ENCODE peak calls at places on chromosomes 2 and 18, in ten cellular contexts. P is tibial artery; M is cardiac fibroblast; Y is left lung; F is activated CD8-positive, alpha-beta T cell treated with anti-CD3 and anti-CD28 coated beads for 36 hours; T is PC-9; X is dorsolateral prefrontal cortex; H is sigmoid colon; Z is astrocyte of the spinal cord; E is fibroblast of lung. G is an unnamed sample.

GRCh38 chr2:98380203-98380535 is 33.9 kb downstream of the CNGA3 start:
- DNase-seq in Z (no peak), Y (no peak), F (no peak), T (no peak), P (no peak), X (no peak), E (no peak), M (no peak), H (no peak), G (no peak)

GRCh38 chr18:66271927-66272326 is 332.0 kb downstream of the CDH19 start:
- DNase-seq in F (no peak), H (no peak), E (no peak), P (no peak), T (no peak), X (no peak), Y (no peak), Z (no peak), M (no peak), G (no peak)

GRCh38 chr2:237616373-237617304 is 10.7 kb upstream of the LRRFIP1 start:
- DNase-seq in X (no peak), H (no peak), T (no peak), Y (peak; percentile 19), Z (peak; percentile 71), F (no peak), E (peak; percentile 94), M (peak; percentile 89), P (no peak), G (no peak)

GRCh38 chr2:23600336-23600735 is 215.4 kb downstream of the KLHL29 start:
- DNase-seq in Z (no peak), P (no peak), E (no peak), M (no peak), X (no peak), T (no peak), H (peak; percentile 83), Y (no peak), F (no peak), G (no peak)

GRCh38 chr18:32460046-32460785 is 10.5 kb downstream of the GAREM1 start:
- DNase-seq in Z (no peak), Y (no peak), E (no peak), H (no peak), F (no peak), M (no peak), P (no peak), X (no peak), T (no peak), G (no peak)

GRCh38 chr2:7530001-7530400 is 612.8 kb downstream of the RNF144A start:
- DNase-seq in H (no peak), M (no peak), P (no peak), F (no peak), T (no peak), X (no peak), Y (no peak), Z (no peak), E (no peak), G (no peak)

GRCh38 chr2:33388996-33389395 is 87.5 kb upstream of the RASGRP3 start:
- DNase-seq in E (no peak), F (no peak), Y (no peak), P (no peak), Z (no peak), T (no peak), H (no peak), X (no peak), M (no peak), G (no peak)

GRCh38 chr18:13563390-13563805 is 163.0 kb downstream of the FAM210A start:
- DNase-seq in T (no peak), H (no peak), E (no peak), M (no peak), P (peak; percentile 68), Y (no peak), F (no peak), X (peak; percentile 65), Z (no peak), G (no peak)

GRCh38 chr2:185833864-185834263 is 95.3 kb downstream of the FSIP2 start:
- DNase-seq in T (no peak), F (no peak), H (no peak), X (no peak), M (no peak), P (no peak), Z (no peak), Y (no peak), E (no peak), G (no peak)

GRCh38 chr2:239544846-239545465 is 144.1 kb upstream of the HDAC4 start:
- DNase-seq in P (peak; percentile 38), F (peak; percentile 93), X (no peak), Y (no peak), E (no peak), H (peak; percentile 40), M (no peak), T (no peak), Z (no peak), G (no peak)

GRCh38 chr18:47718646-47719045 is 211.8 kb downstream of the SMAD2 start:
- DNase-seq in X (no peak), F (no peak), E (no peak), H (peak; percentile 35), M (no peak), P (peak; percentile 24), T (no peak), Y (no peak), Z (no peak), G (no peak)

GRCh38 chr2:28364611-28365010 is 28.0 kb upstream of the FOSL2 start:
- DNase-seq in M (no peak), P (no peak), T (no peak), E (no peak), Y (no peak), H (no peak), F (no peak), X (no peak), Z (no peak), G (no peak)

GRCh38 chr2:239127513-239127912 is 273.3 kb downstream of the HDAC4 start:
- DNase-seq in E (no peak), X (no peak), F (no peak), T (no peak), Z (no peak), Y (no peak), P (no peak), M (no peak), H (no peak), G (no peak)

GRCh38 chr2:30476636-30477035 is 29.6 kb downstream of the LCLAT1 start:
- DNase-seq in T (no peak), X (no peak), Y (no peak), F (no peak), E (no peak), M (no peak), Z (no peak), H (no peak), P (no peak), G (no peak)

GRCh38 chr18:7415081-7415894 is 151.8 kb upstream of the PTPRM start:
- DNase-seq in X (no peak), E (no peak), F (no peak), P (no peak), Z (no peak), T (no peak), Y (no peak), H (no peak), M (no peak), G (no peak)

GRCh38 chr2:223465793-223466192 is 136.4 kb downstream of the SCG2 start:
- DNase-seq in H (peak; percentile 89), E (peak; percentile 99), M (peak; percentile 100), P (peak; percentile 96), X (no peak), F (no peak), Z (peak; percentile 97), Y (peak; percentile 79), T (peak; percentile 80), G (peak; percentile 95)

DNA sequence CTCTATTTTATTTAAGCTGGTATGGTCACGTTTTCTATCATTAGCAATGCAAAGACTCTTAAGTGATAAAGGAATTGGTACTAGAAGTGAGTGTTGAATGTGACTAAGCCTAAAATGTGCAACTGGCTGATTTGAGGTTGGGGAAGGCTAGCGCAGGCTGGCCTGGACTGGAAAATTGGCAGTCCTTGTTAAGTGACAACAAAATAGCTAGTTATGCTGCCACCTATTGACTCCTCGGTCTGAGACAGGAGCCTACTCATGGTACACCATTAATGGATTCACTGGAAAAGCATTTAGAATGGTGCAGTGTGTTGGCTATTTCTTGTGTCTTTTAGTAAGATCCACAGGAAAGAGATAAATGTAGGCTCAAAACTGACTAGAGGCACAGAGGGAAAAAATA is 5.7 kb upstream of the WIPF1 start:
- DNase-seq in E (peak; percentile 74), X (peak; percentile 64), Z (peak; percentile 58), P (peak; percentile 85), H (peak; percentile 77), M (peak; percentile 82), F (peak; percentile 79), T (no peak), Y (peak; percentile 53), G (peak; percentile 74)
- TF ChIP-seq CTCF in E (peak; percentile 60), X (peak; percentile 55), Z (peak; percentile 60), P (peak; percentile 55), H (no peak), M (peak; percentile 60), F (peak; percentile 76), T (no peak), Y (no peak), G (peak; percentile 75)

GRCh38 chr2:168160897-168161296 is 86.5 kb downstream of the STK39 start:
- DNase-seq in E (peak; percentile 17), Y (no peak), M (peak; percentile 38), F (peak; percentile 26), P (no peak), X (no peak), Z (no peak), H (no peak), T (no peak), G (no peak)
- TF ChIP-seq CTCF in E (peak; percentile 22), Y (no peak), M (peak; percentile 38), F (peak; percentile 44), P (no peak), X (no peak), Z (peak; percentile 33), H (no peak), T (peak; percentile 11), G (no peak)

GRCh38 chr2:112020561-112020960 is 34.5 kb upstream of the TMEM87B start:
- DNase-seq in T (no peak), M (no peak), X (no peak), Y (no peak), H (no peak), E (no peak), F (no peak), P (no peak), Z (no peak), G (no peak)
- TF ChIP-seq CTCF in T (peak; percentile 23), M (peak; percentile 10), X (no peak), Y (no peak), H (no peak), E (peak; percentile 17), F (no peak), P (no peak), Z (peak; percentile 38), G (no peak)

DNA sequence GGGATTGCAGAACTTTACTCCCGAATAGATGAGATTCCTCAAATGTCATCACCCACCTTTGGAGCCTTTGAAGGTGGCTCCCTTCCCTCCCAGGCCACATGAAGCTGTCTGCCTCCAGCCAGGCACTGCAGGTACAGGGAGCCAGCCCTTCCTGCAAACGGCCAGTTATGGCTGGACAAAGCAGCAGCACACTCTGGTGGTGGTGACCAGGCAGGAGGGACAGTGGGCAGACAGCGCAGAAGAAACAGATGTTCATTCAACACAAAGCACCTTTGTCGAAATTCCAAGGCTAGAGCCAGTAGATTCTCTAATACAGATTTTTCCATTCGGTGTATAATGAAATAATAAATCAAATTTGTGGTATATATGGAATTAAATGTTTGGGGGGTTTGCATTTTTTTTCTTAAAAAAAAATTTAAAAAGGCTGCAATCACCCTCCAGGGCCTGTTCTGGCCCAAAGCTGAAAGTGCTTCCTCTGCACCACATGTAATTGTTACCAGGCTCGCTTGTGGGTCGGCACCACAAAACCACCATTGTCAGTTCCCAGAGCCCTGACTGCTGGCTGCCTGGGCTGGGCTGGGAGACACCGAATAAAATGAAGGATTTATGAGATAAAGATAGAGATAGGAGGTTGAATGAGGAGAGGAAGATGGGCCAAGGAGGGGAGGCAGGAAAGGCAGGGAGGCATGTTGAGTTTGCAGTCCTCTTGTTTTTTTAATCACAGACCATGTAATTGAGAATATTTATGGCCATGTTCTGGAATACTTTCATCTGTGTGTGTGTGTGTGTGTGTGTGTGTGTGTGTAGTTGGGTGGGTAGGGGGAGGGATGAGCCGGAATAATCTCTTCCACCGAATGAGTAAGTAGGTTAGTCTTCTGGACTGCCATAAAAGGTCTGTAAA is 14.5 kb downstream of the NRP2 start:
- DNase-seq in F (no peak), X (no peak), H (peak; percentile 82), T (no peak), P (no peak), Z (peak; percentile 75), M (no peak), E (no peak), Y (no peak), G (no peak)
- TF ChIP-seq CTCF in F (no peak), X (peak; percentile 41), H (peak; percentile 21), T (no peak), P (no peak), Z (peak; percentile 45), M (peak; percentile 5), E (no peak), Y (no peak), G (no peak)

G was measured in CD14-positive monocyte.